ENCODE peak calls at places on chromosome 22, in nine cellular contexts. V is ascending aorta; G is activated CD8-positive, alpha-beta T cell treated with anti-CD3 and anti-CD28 coated beads for 36 hours; Q is PC-9; N is AG09319; Y is natural killer cell; X is PC-3; S is AG04450; I is MCF 10A. B is an unnamed sample.

GRCh38 chr22:23437779-23438178 is 142.3 kb downstream of the IGLL1 start:
- DNase-seq in V (no peak), G (no peak), Q (no peak), N (no peak), Y (no peak), X (no peak), S (no peak), I (no peak), B (no peak)

GRCh38 chr22:27086080-27086479 is 428.7 kb downstream of the MIAT start:
- DNase-seq in V (no peak), G (no peak), Q (no peak), N (no peak), Y (no peak), X (no peak), S (no peak), I (no peak), B (no peak)

GRCh38 chr22:29215012-29215860 is 9.5 kb downstream of the EMID1 start:
- DNase-seq in V (no peak), G (no peak), Q (no peak), N (no peak), Y (no peak), X (no peak), S (no peak), I (no peak), B (no peak)

GRCh38 chr22:35538801-35539321 is 1.8 kb upstream of the RASD2 start:
- DNase-seq in V (no peak), G (peak; percentile 54), Q (peak; percentile 41), N (no peak), Y (no peak), X (peak; percentile 64), S (no peak), I (peak; percentile 51), B (no peak)

GRCh38 chr22:19941365-19942070 is at the start of the genes COMT and TXNRD2:
- DNase-seq in V (no peak), G (peak; percentile 82), Q (peak; percentile 50), N (no peak), Y (peak; percentile 68), X (peak; percentile 57), S (no peak), I (peak; percentile 62), B (no peak)

GRCh38 chr22:22696104-22696503 is 51.7 kb downstream of the GGTLC2 start:
- DNase-seq in V (no peak), G (no peak), Q (no peak), N (no peak), Y (no peak), X (no peak), S (no peak), I (no peak), B (no peak)

GRCh38 chr22:49973018-49973965 is 12.7 kb downstream of the PIM3 start:
- DNase-seq in V (no peak), G (no peak), Q (no peak), N (no peak), Y (no peak), X (no peak), S (no peak), I (no peak), B (no peak)

GRCh38 chr22:36107436-36107835 is 53.1 kb downstream of the APOL3 start:
- DNase-seq in V (no peak), G (no peak), Q (no peak), N (no peak), Y (no peak), X (no peak), S (no peak), I (no peak), B (no peak)

GRCh38 chr22:25120761-25121212 is 78.9 kb upstream of the CRYBB3 start:
- DNase-seq in V (no peak), G (no peak), Q (no peak), N (no peak), Y (no peak), X (no peak), S (no peak), I (no peak), B (no peak)

GRCh38 chr22:33854724-33855123 is 65.6 kb downstream of the LARGE1 start:
- DNase-seq in V (no peak), G (no peak), Q (no peak), N (no peak), Y (no peak), X (no peak), S (no peak), I (no peak), B (no peak)

GRCh38 chr22:17199131-17199731 is 20.0 kb downstream of the ADA2 start:
- DNase-seq in V (no peak), G (no peak), Q (no peak), N (peak; percentile 64), Y (no peak), X (no peak), S (no peak), I (no peak), B (no peak)

GRCh38 chr22:39936523-39937145 is 23.6 kb upstream of the TMA7B start:
- DNase-seq in V (no peak), G (peak; percentile 19), Q (no peak), N (no peak), Y (no peak), X (no peak), S (no peak), I (no peak), B (no peak)

GRCh38 chr22:49199224-49199623 is 628.4 kb downstream of the BRD1 start:
- DNase-seq in V (no peak), G (no peak), Q (no peak), N (no peak), Y (no peak), X (no peak), S (no peak), I (no peak), B (no peak)

GRCh38 chr22:34429314-34429713 is 509.0 kb upstream of the LARGE1 start:
- DNase-seq in V (no peak), G (peak; percentile 53), Q (no peak), N (no peak), Y (no peak), X (peak; percentile 3), S (no peak), I (no peak), B (no peak)

GRCh38 chr22:24465566-24465965 is 29.6 kb upstream of the UPB1 start:
- DNase-seq in V (no peak), G (peak; percentile 22), Q (peak; percentile 43), N (no peak), Y (no peak), X (no peak), S (peak; percentile 58), I (no peak), B (no peak)

GRCh38 chr22:29299136-29299900 is 7.1 kb upstream of the GAS2L1 start:
- DNase-seq in V (no peak), G (no peak), Q (no peak), N (no peak), Y (no peak), X (no peak), S (no peak), I (no peak), B (no peak)

GRCh38 chr22:28424427-28425080 is 255.1 kb downstream of the TTC28 start:
- DNase-seq in V (no peak), G (no peak), Q (no peak), N (peak; percentile 74), Y (no peak), X (peak; percentile 68), S (peak; percentile 89), I (no peak), B (peak; percentile 36)

GRCh38 chr22:30423296-30423958 is 2.1 kb upstream of the MTFP1 start:
- DNase-seq in V (peak; percentile 29), G (peak; percentile 80), Q (no peak), N (no peak), Y (no peak), X (no peak), S (no peak), I (no peak), B (no peak)
- TF ChIP-seq CTCF in V (no peak), G (no peak), Q (no peak), N (no peak), Y (no peak), X (no peak), S (peak; percentile 17), I (no peak), B (no peak)

DNA sequence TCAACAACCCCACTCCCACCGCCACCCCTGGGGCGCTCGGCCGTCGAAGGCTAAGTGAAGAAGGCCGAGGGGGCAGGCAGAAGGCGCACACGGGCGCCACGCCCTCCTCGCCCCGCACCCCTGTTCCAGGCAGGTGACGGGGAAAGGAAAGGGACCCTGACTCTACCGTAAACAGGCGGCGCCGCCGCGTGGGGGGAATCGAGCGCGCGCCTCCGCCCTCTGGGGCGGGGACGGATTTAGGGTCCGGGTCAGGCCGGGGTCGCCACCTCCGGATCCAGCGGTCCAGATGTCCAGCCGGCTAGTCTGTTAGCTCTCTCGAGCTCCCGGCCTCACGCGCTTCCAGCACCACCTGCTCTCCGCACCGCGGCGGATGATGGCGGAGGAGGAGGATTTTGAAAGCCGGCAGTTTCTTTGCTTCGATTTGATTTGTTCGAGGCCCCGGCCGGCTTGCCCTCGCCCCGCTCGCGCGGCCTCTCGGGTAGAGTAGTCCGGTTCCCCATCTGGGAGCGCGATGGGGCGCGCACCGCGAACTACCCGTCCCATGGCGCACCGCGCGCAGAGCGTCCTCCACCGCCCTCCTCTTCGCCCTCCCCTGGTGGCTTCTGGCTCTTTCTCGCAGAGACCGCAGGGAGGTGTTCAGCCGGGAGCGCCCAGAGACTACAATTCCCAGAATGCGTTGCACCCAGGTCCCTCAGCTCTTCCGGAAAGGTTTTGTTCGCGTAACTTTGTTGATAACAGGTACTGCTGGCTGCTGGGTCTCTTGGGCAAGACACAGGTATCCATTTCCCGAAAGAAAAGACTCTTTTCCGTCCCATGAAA is at the start of gene RANGAP1:
- DNase-seq in V (peak; percentile 93), G (peak; percentile 99), Q (peak; percentile 98), N (peak; percentile 95), Y (peak; percentile 95), X (peak; percentile 96), S (peak; percentile 96), I (peak; percentile 99), B (peak; percentile 94)
- TF ChIP-seq CTCF in V (peak; percentile 10), G (no peak), Q (peak; percentile 20), N (peak; percentile 10), Y (no peak), X (no peak), S (peak; percentile 25), I (no peak), B (no peak)

DNA sequence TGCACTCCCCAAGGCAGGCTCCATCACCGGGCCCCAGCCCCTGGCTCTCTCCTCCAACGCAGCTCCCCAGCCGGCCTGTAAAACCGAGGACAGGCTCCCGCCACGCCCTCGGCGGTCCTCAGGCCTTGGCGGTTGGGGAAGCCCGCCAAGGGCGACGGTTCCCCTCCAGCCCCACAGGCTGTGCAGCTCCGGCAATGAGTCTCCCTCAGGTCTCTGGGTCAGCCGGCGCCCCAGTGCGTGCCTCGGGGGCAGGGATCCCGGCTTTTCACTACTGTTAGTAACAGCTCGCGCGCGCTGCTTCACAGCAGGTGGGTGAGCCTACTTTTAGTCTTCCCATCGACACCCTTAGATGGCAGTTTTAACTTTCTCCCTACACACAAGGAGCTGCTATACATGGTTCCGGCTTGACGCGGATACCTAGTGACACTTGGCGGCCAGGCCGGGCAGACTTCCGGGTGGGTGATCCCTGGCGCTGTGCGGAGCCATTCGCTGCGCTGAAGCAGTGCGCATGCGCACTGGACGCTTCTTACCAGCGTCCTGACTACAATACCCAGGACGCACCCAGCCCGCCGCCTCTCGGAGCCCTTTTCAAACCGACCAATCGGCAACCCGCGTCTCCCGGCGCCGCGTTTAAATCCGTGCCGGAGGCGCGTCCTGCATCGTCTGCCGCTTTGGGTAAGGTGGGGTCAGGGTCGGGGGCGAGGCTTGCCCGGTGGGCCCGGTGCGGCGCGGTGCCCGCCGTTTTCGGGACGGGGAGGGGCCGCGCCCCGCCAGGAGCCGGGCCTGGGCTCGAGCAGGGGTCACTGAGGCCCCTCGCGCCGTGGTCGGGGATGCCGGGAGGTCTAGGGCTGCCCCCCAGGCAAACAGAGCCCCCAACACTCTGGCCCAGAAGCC is at the start of gene GTSE1:
- DNase-seq in V (peak; percentile 94), G (peak; percentile 99), Q (peak; percentile 96), N (peak; percentile 92), Y (peak; percentile 92), X (peak; percentile 97), S (peak; percentile 92), I (peak; percentile 98), B (peak; percentile 87)
- TF ChIP-seq CTCF in V (peak; percentile 23), G (peak; percentile 11), Q (no peak), N (no peak), Y (peak; percentile 27), X (peak; percentile 18), S (peak; percentile 10), I (no peak), B (no peak)

GRCh38 chr22:21098099-21098671 is 52.4 kb downstream of the LRRC74B start:
- DNase-seq in V (no peak), G (peak; percentile 37), Q (no peak), N (no peak), Y (no peak), X (no peak), S (no peak), I (peak; percentile 23), B (no peak)
- TF ChIP-seq CTCF in V (no peak), G (no peak), Q (peak; percentile 22), N (no peak), Y (no peak), X (peak; percentile 39), S (no peak), I (no peak), B (no peak)

B was measured in Panc1.